ENCODE peak calls at places on chromosome 19, in four cellular contexts. W, P, F and H are unnamed samples.
A peak's percentile ranks its signal among the peaks of the same experiment; 100 is the strongest.

GRCh38 chr19:42555317-42555716 is 27.0 kb upstream of the CEACAM1 start:
- DNase-seq in W (no peak), P (no peak), F (no peak), H (no peak)

GRCh38 chr19:5452594-5453565 is 2.3 kb upstream of the ZNRF4 start:
- DNase-seq in W (no peak), P (no peak), F (no peak), H (no peak)

GRCh38 chr19:4988770-4989251 is 19.9 kb downstream of the KDM4B start:
- DNase-seq in W (no peak), P (no peak), F (no peak), H (no peak)

GRCh38 chr19:11978492-11979100 is 13.8 kb downstream of the ZNF763 start:
- DNase-seq in W (no peak), P (no peak), F (no peak), H (no peak)

GRCh38 chr19:44809856-44810554 is 1.1 kb downstream of the BCAM start:
- DNase-seq in W (no peak), P (no peak), F (no peak), H (no peak)

GRCh38 chr19:56692496-56692895 is 20.9 kb upstream of the ZNF835 start:
- DNase-seq in W (no peak), P (no peak), F (no peak), H (no peak)

GRCh38 chr19:54209748-54210494 is 9.3 kb downstream of the RPS9 start:
- DNase-seq in W (no peak), P (no peak), F (no peak), H (no peak)

GRCh38 chr19:34475026-34475974 is 6.3 kb upstream of the WTIP start:
- DNase-seq in W (no peak), P (no peak), F (peak; percentile 7), H (no peak)

GRCh38 chr19:58021541-58022282 is 12.1 kb upstream of the ZSCAN1 start:
- DNase-seq in W (no peak), P (no peak), F (no peak), H (no peak)
- TF ChIP-seq CTCF in W (no peak), P (peak; percentile 8), F (peak; percentile 43), H (peak; percentile 22)

DNA sequence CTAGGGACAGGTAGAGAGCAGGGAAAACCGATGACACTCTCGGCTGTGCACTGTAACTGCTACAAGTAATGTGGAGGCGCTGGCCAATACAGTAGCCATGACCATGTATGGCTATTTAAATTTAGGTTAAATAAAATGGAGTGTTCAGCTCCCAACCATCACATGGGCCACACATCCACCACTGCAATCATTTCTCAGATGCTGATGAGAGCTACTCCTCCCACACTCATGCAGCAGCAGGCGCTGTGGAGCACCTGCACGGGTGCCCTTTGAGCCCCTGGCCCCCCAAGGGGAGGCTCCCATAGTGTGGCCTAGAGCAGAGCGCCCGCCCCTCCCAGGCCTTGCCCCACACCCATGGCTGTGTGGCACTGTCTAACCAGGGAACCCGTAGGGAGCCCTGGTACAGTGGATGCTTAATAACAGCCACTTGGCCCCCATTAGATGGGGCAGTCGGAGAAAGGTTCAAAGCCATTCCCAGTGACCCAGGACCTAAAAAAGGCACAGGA is 6.0 kb downstream of the ACP4 start:
- DNase-seq in W (no peak), P (no peak), F (no peak), H (no peak)
- TF ChIP-seq CTCF in W (no peak), P (no peak), F (peak; percentile 23), H (no peak)

DNA sequence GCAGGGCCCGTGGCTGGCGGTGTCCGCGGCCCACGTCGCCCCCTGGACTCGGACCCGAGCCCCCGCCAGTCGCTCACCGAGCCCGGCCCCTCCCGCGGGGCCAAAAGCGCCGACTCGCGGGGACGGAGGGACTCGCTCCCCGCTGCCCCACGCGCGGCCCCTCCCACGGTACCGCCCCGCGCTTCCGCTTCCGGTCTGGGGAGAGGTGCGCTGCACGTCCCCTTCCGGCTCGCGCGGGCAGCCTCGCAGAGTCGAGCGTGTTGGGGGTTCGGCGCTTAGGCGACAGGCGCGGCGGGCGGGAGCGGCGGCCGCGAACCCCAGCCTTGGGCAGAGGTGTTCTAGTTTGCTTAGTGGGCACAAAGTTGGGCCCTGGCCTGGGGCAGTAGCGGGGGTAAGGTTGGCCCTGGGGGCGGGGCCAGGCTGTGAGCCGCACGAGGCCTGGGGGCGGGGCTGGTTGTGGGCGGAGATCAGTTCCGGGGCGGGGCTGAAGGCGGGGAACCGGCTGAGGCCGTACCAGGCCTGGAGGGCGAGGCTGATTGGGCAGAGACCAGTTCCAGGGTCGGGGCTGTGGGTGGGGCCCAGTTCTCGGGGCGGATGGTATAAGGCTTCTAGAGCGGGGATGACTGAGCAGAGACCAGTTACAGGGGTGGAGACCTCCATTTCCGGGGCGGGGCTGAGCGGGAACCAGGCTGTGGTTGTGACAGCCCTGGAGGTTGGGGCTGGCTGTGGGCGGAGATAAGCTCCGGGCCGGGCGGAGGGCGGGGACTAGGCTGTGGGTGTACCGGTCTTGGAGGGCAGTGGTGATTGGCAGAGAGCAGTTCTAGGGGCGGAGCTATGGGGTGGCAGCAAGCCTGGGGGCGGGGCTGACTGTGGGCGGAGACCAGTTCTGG is at the start of the genes MBD3L1 and ZNF558:
- DNase-seq in W (peak; percentile 40), P (peak; percentile 94), F (peak; percentile 85), H (no peak)
- TF ChIP-seq CTCF in W (no peak), P (no peak), F (peak; percentile 52), H (no peak)

GRCh38 chr19:2992958-2993357 is 15.6 kb downstream of the TLE6 start:
- DNase-seq in W (no peak), P (no peak), F (no peak), H (no peak)
- TF ChIP-seq CTCF in W (no peak), P (no peak), F (no peak), H (no peak)

GRCh38 chr19:49344516-49345423 is 9.6 kb downstream of the CD37 start:
- DNase-seq in W (no peak), P (no peak), F (no peak), H (no peak)

GRCh38 chr19:49348305-49349188 is 13.3 kb downstream of the CD37 start:
- DNase-seq in W (no peak), P (no peak), F (no peak), H (no peak)

GRCh38 chr19:49349567-49349966 is 12.6 kb downstream of the TEAD2 start:
- DNase-seq in W (no peak), P (no peak), F (no peak), H (no peak)

GRCh38 chr19:49347191-49347590 is 12.0 kb downstream of the CD37 start:
- DNase-seq in W (no peak), P (no peak), F (no peak), H (no peak)

DNA sequence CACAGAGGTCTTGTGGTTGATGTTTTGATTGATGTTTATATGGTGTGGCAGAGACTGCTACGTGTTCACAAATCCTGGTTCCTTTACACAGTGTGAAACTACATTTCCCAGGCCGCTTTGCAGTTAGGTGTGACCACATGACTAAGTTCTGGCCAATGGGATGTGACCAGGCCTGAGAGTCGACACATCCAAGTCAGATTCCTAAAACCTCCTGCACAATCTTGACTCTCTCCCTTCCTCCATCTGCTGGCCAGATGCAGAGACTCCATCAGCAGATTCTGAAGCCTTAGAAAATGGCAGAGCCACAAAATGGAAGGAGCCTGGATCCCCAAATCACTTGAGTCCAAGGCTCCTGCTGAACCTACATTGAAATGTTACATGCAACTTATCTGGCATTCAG is 12.6 kb downstream of the CD37 start:
- DNase-seq in W (no peak), P (no peak), F (no peak), H (no peak)
- TF ChIP-seq CTCF in W (no peak), P (no peak), F (peak; percentile 5), H (no peak)